ENCODE peak calls at places on chromosomes 3 and 15, in nine cellular contexts. Z is AG10803, W is fibroblast of pulmonary artery, O is choroid plexus epithelial cell, M is Peyer's patch, J is epithelial cell of proximal tubule, C is AG04449, N is gastrocnemius medialis, T is left ventricle myocardium inferior. U is an unnamed sample.

GRCh38 chr3:113258311-113258710 is 47.0 kb downstream of the BOC start:
- DNase-seq in C (no peak), O (no peak), M (no peak), T (no peak), N (no peak), W (no peak), Z (peak), J (no peak), U (no peak)

GRCh38 chr3:186427627-186428026 is 65.6 kb upstream of the DGKG start:
- DNase-seq in N (no peak), Z (no peak), M (no peak), W (no peak), J (no peak), T (peak), C (no peak), O (peak), U (no peak)

GRCh38 chr3:123229145-123229544 is 27.4 kb downstream of the SEC22A start:
- DNase-seq in N (no peak), O (peak), J (no peak), W (peak), C (no peak), T (no peak), M (no peak), Z (no peak), U (no peak)

GRCh38 chr3:120357807-120358206 is 8.7 kb upstream of the LRRC58 start:
- DNase-seq in J (no peak), C (no peak), W (no peak), N (no peak), O (no peak), M (no peak), T (no peak), Z (no peak), U (no peak)

GRCh38 chr15:73952171-73952912 is 26.1 kb downstream of the LOXL1 start:
- DNase-seq in T (no peak), W (no peak), Z (no peak), M (no peak), C (no peak), O (no peak), N (no peak), J (no peak), U (no peak)

GRCh38 chr15:63833246-63833696 is 477 bp downstream of the HERC1 start:
- DNase-seq in T (peak), C (no peak), W (peak), O (peak), N (peak), J (no peak), M (peak), Z (peak), U (no peak)

GRCh38 chr3:183695569-183696364 is 1.8 kb upstream of the YEATS2 start:
- DNase-seq in T (no peak), M (no peak), W (no peak), C (no peak), J (no peak), N (no peak), O (no peak), Z (no peak), U (no peak)

GRCh38 chr3:163045945-163046344 is 1549.3 kb downstream of the OTOL1 start:
- DNase-seq in M (no peak), Z (no peak), W (no peak), N (no peak), J (no peak), O (no peak), C (no peak), T (no peak), U (no peak)

GRCh38 chr3:72070005-72070404 is 285.1 kb upstream of the PROK2 start:
- DNase-seq in W (no peak), Z (no peak), M (no peak), C (no peak), T (no peak), N (no peak), O (peak), J (no peak), U (no peak)

GRCh38 chr3:169541528-169541927 is 122.0 kb downstream of the MECOM start:
- DNase-seq in M (no peak), T (peak), O (no peak), N (no peak), J (no peak), W (no peak), Z (no peak), C (no peak), U (no peak)

DNA sequence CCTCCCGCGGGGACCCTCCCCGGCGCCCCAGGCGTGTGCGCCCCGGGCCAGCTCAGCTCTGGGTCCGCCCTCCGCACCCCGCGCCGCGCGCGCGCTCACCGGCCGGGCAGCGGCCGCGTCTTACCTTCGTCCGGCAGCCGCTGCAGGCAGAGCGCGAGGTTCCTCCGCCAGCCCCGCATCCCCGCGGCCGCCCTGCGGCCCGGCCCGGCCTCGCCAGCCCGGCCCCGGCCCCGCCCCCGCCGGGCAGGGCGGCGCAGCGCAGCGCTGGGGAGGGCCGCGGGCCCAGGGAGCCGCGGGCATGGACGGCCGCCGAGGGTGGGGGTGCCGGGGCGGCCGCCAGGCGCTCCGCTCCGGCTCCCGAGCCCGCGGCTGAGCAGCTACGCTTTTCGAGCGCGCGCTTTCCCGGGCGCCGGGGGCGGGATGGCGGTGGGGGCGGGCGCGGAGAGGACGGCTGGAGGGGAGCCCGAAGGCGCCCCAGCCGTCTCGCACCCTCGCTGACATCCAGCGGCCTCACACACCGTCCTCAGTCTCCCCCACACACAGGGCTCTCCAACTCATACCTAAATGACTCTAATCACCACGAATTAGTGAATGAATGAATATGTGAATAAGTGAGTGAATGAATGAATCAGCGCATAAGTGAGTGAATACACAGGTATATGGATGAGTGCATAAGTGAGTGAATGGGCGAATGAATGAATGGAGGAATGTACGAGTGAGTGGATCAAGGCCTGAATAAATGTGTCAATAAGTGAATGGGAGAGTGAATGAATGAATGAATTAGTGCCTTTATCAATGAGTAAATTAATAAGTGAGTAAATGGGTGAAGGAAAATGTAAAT is 48.5 kb upstream of the CCDC174 start:
- DNase-seq in W (no peak), O (no peak), C (no peak), M (no peak), J (no peak), T (no peak), Z (no peak), N (no peak), U (no peak)
- H3K4me3 ChIP-seq in W (no peak), O (no peak), C (peak), M (peak), J (peak), T (peak), Z (no peak), N (peak), U (no peak)

DNA sequence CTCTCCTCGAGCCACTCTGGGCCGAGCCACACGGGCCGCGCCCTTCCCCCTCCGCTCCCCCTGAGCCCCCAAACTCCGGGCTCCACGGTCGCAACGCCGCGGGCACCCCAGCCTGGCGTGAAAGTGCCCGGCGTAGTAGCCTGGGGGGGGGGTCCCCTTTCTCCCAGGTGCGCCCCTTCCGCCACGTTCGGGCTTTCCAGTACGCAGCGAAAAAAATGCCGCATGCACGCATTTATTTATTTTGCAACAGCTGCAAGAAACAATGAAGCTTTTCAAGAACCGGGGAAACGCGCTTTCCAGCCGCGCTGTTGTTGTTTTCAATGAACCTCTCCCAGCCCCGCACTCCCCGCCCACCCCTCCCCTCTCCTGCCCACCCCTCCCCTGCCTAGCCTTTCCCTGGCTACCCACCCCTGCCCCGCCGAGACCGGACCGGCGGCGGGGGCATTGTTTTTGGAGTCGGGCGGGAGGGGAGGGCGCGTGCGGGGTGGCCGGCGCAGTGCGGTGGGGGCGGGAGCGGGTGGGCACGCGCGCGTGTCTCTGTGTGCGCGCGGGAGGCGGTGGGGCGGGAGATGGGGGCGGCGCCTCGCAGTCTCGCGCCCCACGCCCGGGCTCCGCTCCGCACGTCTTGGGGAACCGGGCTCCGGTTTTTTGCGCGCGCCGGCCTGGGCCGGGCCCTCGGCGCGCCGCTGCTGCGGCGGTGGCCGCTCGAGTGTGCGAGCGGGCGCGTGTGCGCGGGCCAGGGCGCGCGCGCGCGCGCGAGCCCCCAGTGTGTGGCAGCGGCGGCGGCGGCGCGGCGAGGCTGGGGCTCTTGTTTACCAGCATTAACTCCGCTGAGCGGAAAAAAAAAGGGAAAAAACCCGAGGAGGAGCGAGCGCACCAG is at the start of gene IGF1R:
- DNase-seq in Z (peak), J (no peak), T (peak), N (peak), M (peak), O (peak), C (no peak), W (peak), U (peak)
- TF ChIP-seq CTCF in Z (no peak), J (peak), T (peak), N (peak), M (peak), O (peak), C (no peak), W (no peak), U (no peak)

DNA sequence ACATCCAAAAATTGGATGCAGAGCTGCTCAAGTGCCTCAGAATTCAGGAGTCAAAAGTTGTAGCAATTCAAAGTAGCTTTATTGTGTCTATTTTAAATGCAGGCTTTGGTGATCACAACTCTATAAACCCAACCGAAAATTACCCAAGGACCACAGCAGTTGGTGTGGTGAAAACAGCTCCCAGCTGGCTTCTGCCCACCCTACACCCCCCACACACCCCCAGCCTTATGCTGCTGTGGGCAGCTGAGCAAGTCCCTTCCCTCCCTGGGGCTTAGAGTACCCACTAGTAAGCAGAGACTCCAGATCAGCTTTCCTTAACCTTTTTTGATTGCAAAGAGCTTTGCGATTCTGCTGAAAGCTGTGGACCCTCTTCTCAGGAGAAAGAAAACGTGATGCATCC is 5.7 kb upstream of the HES1 start:
- DNase-seq in W (no peak), M (peak), J (no peak), C (no peak), N (no peak), Z (no peak), T (no peak), O (no peak), U (no peak)
- H3K4me3 ChIP-seq in W (no peak), M (peak), J (no peak), C (no peak), N (no peak), Z (no peak), T (no peak), O (no peak), U (no peak)

GRCh38 chr3:133168025-133168401 is 129.8 kb downstream of the TMEM108 start:
- DNase-seq in W (no peak), M (no peak), C (no peak), O (no peak), J (no peak), N (no peak), T (no peak), Z (no peak), U (no peak)
- TF ChIP-seq CTCF in W (no peak), M (no peak), C (no peak), O (no peak), J (peak), N (no peak), T (no peak), Z (no peak), U (peak)

DNA sequence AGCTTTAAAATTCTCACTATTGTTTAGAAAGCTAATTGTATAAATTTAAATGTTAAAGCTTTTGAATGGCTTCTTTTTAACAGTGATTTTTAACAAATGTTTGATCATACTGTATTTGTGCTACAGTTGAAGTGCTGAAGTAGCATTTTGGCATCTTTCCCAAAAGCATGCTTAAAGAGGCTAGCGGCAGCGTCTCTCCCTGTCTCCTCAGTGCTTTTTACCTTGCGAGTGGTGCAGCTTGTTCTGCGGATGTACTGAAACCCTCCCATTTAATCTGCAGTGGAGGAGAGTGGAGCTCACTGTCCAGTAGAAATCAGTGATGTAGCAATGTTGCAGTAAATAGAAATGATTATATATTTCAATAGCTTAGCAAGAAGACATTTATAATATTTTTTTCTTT is 43.7 kb downstream of the LRRC49 start:
- DNase-seq in O (peak), C (no peak), W (peak), T (no peak), M (no peak), Z (no peak), J (no peak), N (no peak), U (no peak)
- H3K4me3 ChIP-seq in O (no peak), C (no peak), W (no peak), T (peak), M (no peak), Z (no peak), J (no peak), N (no peak), U (no peak)

DNA sequence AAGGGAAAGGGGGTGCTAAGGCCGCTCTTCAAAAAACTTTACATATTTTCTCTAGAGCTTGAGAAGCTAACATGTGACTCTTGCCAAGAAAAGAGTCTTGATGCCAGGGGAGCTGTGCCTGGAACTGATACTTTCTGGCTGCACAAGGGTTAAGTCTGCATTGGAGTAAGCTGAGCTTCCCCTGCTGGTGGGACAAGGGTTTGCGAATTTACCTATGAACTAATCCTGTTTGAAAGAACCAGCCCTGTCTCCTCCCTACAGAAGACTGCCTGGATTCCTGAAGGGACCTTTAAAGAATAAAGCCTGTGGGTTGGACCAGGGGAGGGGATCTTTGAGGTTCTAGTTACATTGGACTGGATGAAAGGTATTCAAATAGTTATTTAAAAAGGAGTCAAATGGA is 58.3 kb upstream of the EPHA3 start:
- DNase-seq in C (no peak), N (no peak), Z (no peak), T (no peak), O (peak), W (no peak), M (no peak), J (no peak), U (no peak)
- TF ChIP-seq CTCF in C (peak), N (no peak), Z (peak), T (no peak), O (peak), W (no peak), M (no peak), J (peak), U (peak)

GRCh38 chr3:27666708-27667107 is 55.4 kb downstream of the EOMES start:
- DNase-seq in W (peak), C (peak), M (peak), T (peak), N (peak), J (no peak), Z (peak), O (peak), U (peak)
- H3K4me3 ChIP-seq in W (no peak), C (no peak), M (no peak), T (no peak), N (no peak), J (no peak), Z (no peak), O (no peak), U (no peak)